ENCODE peak calls at places on chromosomes 4 and X, in four cellular contexts. U is PC-3, X is GM23338, P is HCT116. D is an unnamed sample. For H3K27me3 and H3K9me2, the result is how much of the 10 kb centered on the place peaks cover.

GRCh38 chrX:118698516-118699247 is 28.7 kb upstream of the IL13RA1 start:
- DNase-seq in U (peak), X (no peak), P (no peak), D (no peak)

GRCh38 chr4:186787536-186787935 is 63.9 kb upstream of the FAT1 start:
- DNase-seq in U (no peak), X (no peak), P (no peak), D (no peak)

GRCh38 chr4:1216869-1217294 is 32.0 kb downstream of the CTBP1 start:
- DNase-seq in U (no peak), X (no peak), P (no peak), D (no peak)

GRCh38 chr4:97942137-97942536 is 201.1 kb downstream of the STPG2 start:
- DNase-seq in U (peak), X (no peak), P (peak), D (no peak)

GRCh38 chr4:22129454-22130075 is 181.0 kb upstream of the KCNIP4 start:
- DNase-seq in U (peak), X (peak), P (peak), D (peak)

GRCh38 chr4:187668683-187669082 is 326.9 kb upstream of the ZFP42 start:
- DNase-seq in U (peak), X (no peak), P (no peak), D (no peak)

GRCh38 chr4:14524236-14524635 is 478.0 kb upstream of the CPEB2 start:
- DNase-seq in U (no peak), X (no peak), P (no peak), D (no peak)

GRCh38 chrX:63250253-63250868 is 100.8 kb downstream of the SPIN4 start:
- DNase-seq in U (peak), X (peak), P (peak), D (peak)

GRCh38 chr4:20408596-20408995 is 156.9 kb downstream of the SLIT2 start:
- DNase-seq in U (no peak), X (no peak), P (no peak), D (no peak)

GRCh38 chrX:134526399-134526798 is 66.4 kb downstream of the HPRT1 start:
- DNase-seq in U (peak), X (no peak), P (no peak), D (no peak)

GRCh38 chr4:42119916-42120315 is 32.5 kb downstream of the BEND4 start:
- DNase-seq in U (no peak), X (peak), P (no peak), D (no peak)

GRCh38 chrX:71941771-71942170 is 31.1 kb downstream of the NHSL2 start:
- DNase-seq in U (peak), X (no peak), P (no peak), D (no peak)

GRCh38 chr4:121150486-121150885 is 13.6 kb downstream of the TNIP3 start:
- DNase-seq in U (no peak), X (no peak), P (no peak), D (no peak)

GRCh38 chr4:169975837-169976796 is 50.1 kb downstream of the MFAP3L start:
- DNase-seq in U (no peak), X (no peak), P (no peak), D (no peak)

GRCh38 chr4:139761461-139761860 is 95.8 kb downstream of the MGST2 start:
- DNase-seq in U (peak), X (peak), P (peak), D (no peak)

GRCh38 chrX:136880003-136880451 is 498 bp downstream of the RBMX start:
- DNase-seq in U (no peak), X (peak), P (no peak), D (no peak)

GRCh38 chrX:132751043-132751690 is 207.3 kb downstream of the HS6ST2 start:
- DNase-seq in U (no peak), X (peak), P (no peak), D (no peak)

GRCh38 chr4:189436207-189436606 is 504.5 kb upstream of the FRG1 start:
- DNase-seq in U (peak), X (peak), P (peak), D (no peak)

GRCh38 chrX:7444967-7445366 is 297.0 kb upstream of the PUDP start:
- DNase-seq in U (peak), X (no peak), P (no peak), D (peak)

GRCh38 chr4:2928242-2929155 is 34.7 kb downstream of the NOP14 start:
- DNase-seq in U (no peak), X (no peak), P (no peak), D (no peak)

GRCh38 chrX:107826286-107827136 is 845 bp downstream of the MID2 start:
- DNase-seq in U (peak), X (peak), P (no peak), D (peak)

GRCh38 chr4:53646792-53647191 is 55.5 kb upstream of the LNX1 start:
- DNase-seq in U (peak), X (no peak), P (no peak), D (no peak)

GRCh38 chr4:7650606-7651400 is 216.1 kb upstream of the PSAPL1 start:
- DNase-seq in U (peak), X (peak), P (peak), D (no peak)

GRCh38 chr4:41538887-41539498 is 1.0 kb downstream of the LIMCH1 start:
- DNase-seq in U (peak), X (no peak), P (no peak), D (peak)

GRCh38 chrX:86806786-86807185 is 658.5 kb downstream of the DACH2 start:
- DNase-seq in U (peak), X (peak), P (no peak), D (no peak)

GRCh38 chrX:9285342-9285771 is 179.5 kb upstream of the TBL1X start:
- DNase-seq in U (peak), X (no peak), P (no peak), D (no peak)

GRCh38 chrX:68824152-68824433 is 4.7 kb upstream of the EFNB1 start:
- DNase-seq in U (no peak), X (no peak), P (no peak), D (no peak)

GRCh38 chrX:68824565-68825125 is 4.2 kb upstream of the EFNB1 start:
- DNase-seq in U (no peak), X (no peak), P (no peak), D (no peak)

GRCh38 chrX:68821616-68822015 is 7.2 kb upstream of the EFNB1 start:
- DNase-seq in U (no peak), X (no peak), P (no peak), D (no peak)

GRCh38 chrX:68823413-68824151 is 5.2 kb upstream of the EFNB1 start:
- DNase-seq in U (no peak), X (no peak), P (no peak), D (no peak)

DNA sequence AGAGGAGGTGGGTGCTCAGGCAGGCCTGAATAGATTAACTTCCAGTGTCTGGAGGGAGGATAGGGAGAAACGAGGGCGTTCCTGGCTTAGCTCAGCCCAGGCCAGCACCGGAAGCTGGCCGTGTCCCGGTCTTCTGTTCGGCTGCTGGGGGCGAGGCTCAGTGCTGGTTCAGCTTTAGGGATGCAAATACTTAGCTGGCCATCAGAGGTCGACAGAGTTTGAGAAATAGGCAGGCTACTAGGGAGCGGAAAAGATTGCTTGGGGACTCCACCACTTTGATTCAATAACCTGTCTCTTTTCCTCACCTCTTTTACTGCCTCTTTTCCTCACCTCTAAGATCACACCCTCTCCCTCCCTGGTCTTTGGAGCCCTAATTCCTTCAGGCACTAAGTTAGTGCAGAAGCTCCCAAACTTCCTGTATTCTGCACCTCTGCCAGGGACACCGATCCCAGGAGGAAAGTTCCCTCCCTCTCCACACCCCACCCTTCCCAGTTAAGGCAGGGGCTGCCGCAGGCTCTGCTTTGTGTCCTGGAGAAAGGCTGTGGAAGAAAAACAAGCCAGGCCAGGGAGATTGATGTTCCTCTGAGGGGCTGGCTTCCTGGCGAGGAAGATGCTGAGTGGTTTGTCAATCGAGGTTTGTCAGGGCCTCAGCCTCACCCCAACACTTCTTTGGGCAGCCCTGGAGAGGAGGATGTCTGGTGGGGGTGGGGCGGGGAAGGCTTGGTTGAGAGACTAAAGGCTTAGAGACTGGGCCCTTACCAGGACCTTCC is 6.0 kb upstream of the EFNB1 start:
- DNase-seq in U (peak), X (peak), P (peak), D (no peak)
- H3K27me3 ChIP-seq in U (under half), X (under half), P (under half), D (under half)

GRCh38 chrX:79588233-79588632 is 221.1 kb upstream of the ITM2A start:
- DNase-seq in U (no peak), X (no peak), P (no peak), D (no peak)

DNA sequence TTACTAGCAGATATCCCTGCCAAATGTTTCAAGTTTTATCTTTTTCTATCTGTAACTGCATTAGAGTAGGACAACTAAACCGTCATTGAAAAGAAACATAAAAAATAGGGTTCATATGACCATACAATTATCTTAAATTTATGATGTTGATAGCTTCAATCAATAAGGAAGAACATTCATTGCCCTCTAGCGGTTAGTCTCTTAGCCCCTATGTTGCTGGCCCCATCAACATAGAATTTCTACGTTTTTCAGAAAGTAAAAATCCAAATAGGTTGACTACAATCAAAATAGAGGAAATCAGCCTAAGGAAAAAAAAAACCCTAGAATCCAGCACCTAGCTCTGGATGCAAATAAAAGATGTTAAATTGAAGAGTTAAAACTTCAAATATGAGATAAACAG is 225.1 kb upstream of the ITM2A start:
- DNase-seq in U (peak), X (peak), P (no peak), D (no peak)
- TF ChIP-seq CTCF in U (no peak), X (peak), P (no peak), D (peak)

GRCh38 chrX:150837845-150838244 is 60.6 kb downstream of the CD99L2 start:
- DNase-seq in U (no peak), X (no peak), P (no peak), D (no peak)
- H3K9me2 ChIP-seq in U (under half), X (under half), P (under half), D (under half)

GRCh38 chr4:6562931-6563901 is 11.8 kb upstream of the MAN2B2 start:
- DNase-seq in U (peak), X (peak), P (no peak), D (no peak)
- H3K27me3 ChIP-seq in U (under half), X (half or more), P (under half), D (under half)